ENCODE peak calls at places on chromosomes 13 and 19, in eight cellular contexts. D, W, F, J, V, K, S and I are unnamed samples.

GRCh38 chr13:106535552-106536243 is at the start of gene EFNB2:
- DNase-seq in K (peak), S (peak), J (no peak), V (peak), F (peak), W (peak), D (peak), I (peak)

GRCh38 chr19:29018542-29018941 is 194.4 kb downstream of the UQCRFS1 start:
- DNase-seq in W (no peak), V (no peak), J (no peak), K (no peak), S (no peak), D (no peak), F (no peak), I (no peak)

GRCh38 chr19:30224689-30225606 is 147.2 kb upstream of the ZNF536 start:
- DNase-seq in W (no peak), D (no peak), K (no peak), V (peak), S (peak), J (no peak), F (peak), I (no peak)

GRCh38 chr13:65932587-65933239 is 1297.4 kb downstream of the PCDH9 start:
- DNase-seq in K (no peak), J (no peak), V (no peak), W (no peak), D (no peak), F (no peak), S (no peak), I (peak)

GRCh38 chr19:16807416-16808274 is 21.6 kb upstream of the SIN3B start:
- DNase-seq in F (no peak), J (no peak), K (no peak), S (no peak), D (no peak), V (no peak), W (no peak), I (no peak)

GRCh38 chr13:93740334-93740733 is 513.7 kb downstream of the GPC6 start:
- DNase-seq in K (no peak), D (no peak), W (no peak), S (no peak), J (no peak), V (no peak), F (no peak), I (no peak)

GRCh38 chr19:38290631-38291147 is 13.4 kb upstream of the C19orf33 start:
- DNase-seq in W (no peak), V (no peak), K (no peak), F (no peak), S (no peak), J (no peak), D (peak), I (peak)

GRCh38 chr13:102904408-102904862 is 58.6 kb downstream of the ERCC5 start:
- DNase-seq in K (no peak), S (no peak), D (no peak), F (no peak), V (no peak), W (no peak), J (no peak), I (no peak)

GRCh38 chr13:93305886-93306285 is 79.3 kb downstream of the GPC6 start:
- DNase-seq in W (no peak), S (no peak), F (no peak), V (no peak), D (no peak), J (no peak), K (no peak), I (no peak)

GRCh38 chr19:37963190-37963947 is 56.4 kb downstream of the SIPA1L3 start:
- DNase-seq in W (no peak), F (no peak), J (no peak), V (no peak), S (no peak), K (no peak), D (no peak), I (no peak)

GRCh38 chr13:37360556-37360955 is 238.0 kb downstream of the POSTN start:
- DNase-seq in V (no peak), K (no peak), D (no peak), W (no peak), S (no peak), F (no peak), J (no peak), I (no peak)

GRCh38 chr13:52751196-52751595 is 11.6 kb upstream of the CNMD start:
- DNase-seq in V (no peak), F (no peak), J (no peak), S (no peak), W (no peak), D (no peak), K (no peak), I (peak)